ENCODE peak calls at places on chromosomes 3 and 15, in five cellular contexts. M, A, I, R and H are unnamed samples.

GRCh38 chr3:67691207-67691606 is 36.8 kb upstream of the SUCLG2 start:
- DNase-seq in M (no peak), A (no peak), I (no peak), R (no peak), H (no peak)

GRCh38 chr3:137769321-137770065 is 5.4 kb downstream of the SOX14 start:
- DNase-seq in M (no peak), A (no peak), I (no peak), R (no peak), H (no peak)

GRCh38 chr3:73868688-73869315 is 244.1 kb upstream of the PDZRN3 start:
- DNase-seq in M (no peak), A (no peak), I (peak), R (peak), H (no peak)

GRCh38 chr15:63683343-63683951 is 86.3 kb downstream of the FBXL22 start:
- DNase-seq in M (no peak), A (no peak), I (no peak), R (no peak), H (no peak)

GRCh38 chr3:107976204-107976775 is 114.5 kb downstream of the CD47 start:
- DNase-seq in M (no peak), A (no peak), I (no peak), R (no peak), H (no peak)

GRCh38 chr3:64031540-64032533 is 8.5 kb upstream of the PSMD6 start:
- DNase-seq in M (no peak), A (no peak), I (no peak), R (no peak), H (no peak)

GRCh38 chr3:160400048-160400630 is 689 bp downstream of the SMC4 start:
- DNase-seq in M (peak), A (peak), I (peak), R (peak), H (peak)

GRCh38 chr3:58484722-58485069 is 7.2 kb upstream of the KCTD6 start:
- DNase-seq in M (no peak), A (no peak), I (no peak), R (no peak), H (no peak)

GRCh38 chr3:42526616-42527367 is 24.3 kb downstream of the VIPR1 start:
- DNase-seq in M (no peak), A (peak), I (no peak), R (no peak), H (no peak)

GRCh38 chr15:83446904-83447708 is at the start of gene SH3GL3:
- DNase-seq in M (peak), A (peak), I (peak), R (peak), H (peak)

GRCh38 chr3:46283851-46284450 is 41.7 kb downstream of the CCR3 start:
- DNase-seq in M (no peak), A (no peak), I (no peak), R (no peak), H (no peak)

GRCh38 chr15:49155834-49156627 is 632 bp upstream of the COPS2 start:
- DNase-seq in M (no peak), A (no peak), I (no peak), R (peak), H (no peak)

GRCh38 chr15:95845862-95846515 is 484.5 kb upstream of the NR2F2 start:
- DNase-seq in M (peak), A (no peak), I (peak), R (no peak), H (no peak)

GRCh38 chr3:104596054-104596453 is 770.7 kb upstream of the ALCAM start:
- DNase-seq in M (no peak), A (no peak), I (no peak), R (no peak), H (no peak)

GRCh38 chr3:127512256-127512655 is 78.3 kb downstream of the TPRA1 start:
- DNase-seq in M (no peak), A (no peak), I (no peak), R (no peak), H (no peak)

GRCh38 chr3:40718209-40718608 is 193.4 kb downstream of the ZNF621 start:
- DNase-seq in M (no peak), A (no peak), I (peak), R (no peak), H (no peak)

GRCh38 chr3:184361532-184361931 is at the start of the genes CLCN2 and POLR2H:
- DNase-seq in M (peak), A (peak), I (peak), R (peak), H (no peak)

GRCh38 chr3:107450254-107450653 is 72.5 kb upstream of the BBX start:
- DNase-seq in M (no peak), A (no peak), I (peak), R (no peak), H (no peak)

GRCh38 chr15:58307313-58307961 is 124.4 kb upstream of the LIPC start:
- DNase-seq in M (no peak), A (no peak), I (peak), R (peak), H (no peak)

GRCh38 chr3:194976813-194977322 is 291.2 kb downstream of the FAM43A start:
- DNase-seq in M (no peak), A (no peak), I (no peak), R (no peak), H (no peak)

GRCh38 chr3:129428382-129429079 is at the start of gene EFCAB12:
- DNase-seq in M (peak), A (peak), I (peak), R (peak), H (peak)

GRCh38 chr15:48579945-48580671 is 65.4 kb downstream of the FBN1 start:
- DNase-seq in M (no peak), A (no peak), I (no peak), R (peak), H (no peak)

GRCh38 chr3:64266065-64266874 is 41.0 kb upstream of the PRICKLE2 start:
- DNase-seq in M (no peak), A (no peak), I (peak), R (peak), H (no peak)

GRCh38 chr15:66433726-66434125 is 47.0 kb downstream of the MAP2K1 start:
- DNase-seq in M (no peak), A (no peak), I (no peak), R (no peak), H (no peak)

GRCh38 chr15:26889298-26889898 is 22.5 kb downstream of the GABRA5 start:
- DNase-seq in M (no peak), A (peak), I (peak), R (peak), H (no peak)

GRCh38 chr3:42605550-42606173 is 5.2 kb downstream of the NKTR start:
- DNase-seq in M (no peak), A (peak), I (peak), R (no peak), H (no peak)

DNA sequence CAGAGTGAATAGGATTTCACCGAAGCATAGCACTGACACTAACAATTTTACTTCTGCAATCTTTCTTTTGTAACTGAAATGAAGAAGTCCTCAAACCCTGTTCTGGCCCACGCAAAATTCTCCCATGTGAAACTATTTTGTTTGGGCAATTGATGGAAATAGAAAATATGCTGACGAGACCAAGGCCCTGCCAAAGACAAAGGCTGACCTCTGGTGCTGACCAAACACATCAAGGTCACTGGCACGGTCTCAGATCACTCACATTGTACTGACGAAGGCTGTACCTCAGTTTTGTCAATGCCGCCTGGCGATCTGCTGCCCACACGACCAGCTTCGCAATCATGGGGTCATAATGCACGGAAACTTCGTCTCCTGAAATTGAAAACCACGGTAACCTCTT is 58.4 kb upstream of the DCUN1D1 start:
- DNase-seq in M (no peak), A (no peak), I (no peak), R (no peak), H (no peak)
- TF ChIP-seq CTCF in M (no peak), A (no peak), I (no peak), R (no peak), H (no peak)

GRCh38 chr3:139455855-139456254 is 20.5 kb downstream of the RBP2 start:
- DNase-seq in M (no peak), A (no peak), I (no peak), R (no peak), H (no peak)
- TF ChIP-seq CTCF in M (no peak), A (peak), I (no peak), R (peak), H (no peak)

GRCh38 chr3:170222647-170223541 is 670 bp downstream of the PRKCI start:
- DNase-seq in M (peak), A (peak), I (peak), R (peak), H (no peak)
- TF ChIP-seq CTCF in M (no peak), A (no peak), I (no peak), R (peak), H (peak)

DNA sequence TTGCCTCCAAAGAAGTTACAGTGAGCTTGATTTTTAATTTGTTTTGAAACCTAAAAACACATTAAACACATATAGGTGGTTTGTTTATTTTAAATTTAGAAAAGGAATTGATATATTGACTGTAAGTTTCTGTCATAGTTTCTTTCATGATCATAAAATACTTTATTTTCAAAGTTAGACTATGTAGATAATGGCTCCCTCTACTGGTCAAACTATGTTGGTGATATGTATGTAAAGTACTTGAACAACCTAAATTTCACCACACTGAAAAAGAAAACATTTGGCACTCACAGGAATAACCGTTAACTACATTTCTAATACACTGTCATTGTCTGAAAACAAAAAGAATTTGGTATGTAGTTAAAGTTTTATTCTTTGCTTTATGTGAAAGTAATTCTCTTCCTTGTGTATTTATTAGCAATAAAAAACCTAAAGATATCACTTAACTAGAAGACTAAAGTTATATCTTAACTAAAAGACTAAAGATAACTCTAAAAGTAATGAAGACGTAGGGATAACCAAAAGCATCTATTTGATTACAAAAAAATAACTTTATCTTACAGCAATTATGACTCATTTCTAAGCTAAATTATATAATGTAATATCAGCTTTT is 427.5 kb downstream of the VGLL3 start:
- DNase-seq in M (no peak), A (peak), I (peak), R (peak), H (no peak)
- TF ChIP-seq CTCF in M (peak), A (no peak), I (peak), R (peak), H (peak)